ENCODE peak calls at places on chromosomes 3 and 15, in nine cellular contexts. I is lung, H is heart right ventricle, E is A673, N is left lung, Y is OCI-LY7, M is neural progenitor cell, S is sigmoid colon, A is BE2C. C is an unnamed sample. For H3K36me3 and H3K4me1, the result is how much of the 10 kb centered on the place peaks cover.

GRCh38 chr15:51075364-51075763 is 19.3 kb downstream of the TNFAIP8L3 start:
- DNase-seq in I (no peak), H (peak), E (no peak), N (no peak), Y (no peak), M (no peak), S (peak), A (no peak), C (peak)

GRCh38 chr3:136247436-136247835 is 2.7 kb upstream of the PCCB start:
- DNase-seq in I (no peak), H (no peak), E (no peak), N (no peak), Y (peak), M (no peak), S (no peak), A (no peak), C (no peak)

GRCh38 chr3:8490079-8490552 is 11.5 kb upstream of the LMCD1 start:
- DNase-seq in I (no peak), H (no peak), E (peak), N (no peak), Y (no peak), M (no peak), S (no peak), A (peak), C (no peak)

GRCh38 chr3:108554913-108555571 is 34.2 kb downstream of the CIP2A start:
- DNase-seq in I (no peak), H (no peak), E (no peak), N (no peak), Y (no peak), M (peak), S (no peak), A (no peak), C (no peak)

GRCh38 chr3:98556164-98557130 is 24.7 kb downstream of the GPR15 start:
- DNase-seq in I (no peak), H (no peak), E (no peak), N (no peak), Y (peak), M (no peak), S (no peak), A (no peak), C (no peak)

GRCh38 chr3:98705694-98706093 is 57.4 kb upstream of the ST3GAL6 start:
- DNase-seq in I (no peak), H (no peak), E (peak), N (no peak), Y (no peak), M (no peak), S (no peak), A (no peak), C (no peak)

GRCh38 chr3:152595975-152596832 is 238.7 kb upstream of the P2RY1 start:
- DNase-seq in I (peak), H (peak), E (peak), N (no peak), Y (peak), M (peak), S (peak), A (no peak), C (no peak)

GRCh38 chr15:40092416-40093223 is 16.1 kb downstream of the BMF start:
- DNase-seq in I (no peak), H (peak), E (peak), N (peak), Y (no peak), M (peak), S (peak), A (no peak), C (peak)

GRCh38 chr3:143203848-143204247 is 84.3 kb downstream of the CHST2 start:
- DNase-seq in I (no peak), H (no peak), E (no peak), N (no peak), Y (no peak), M (no peak), S (no peak), A (no peak), C (no peak)

GRCh38 chr3:142029791-142030190 is 119.6 kb downstream of the TFDP2 start:
- DNase-seq in I (no peak), H (no peak), E (no peak), N (no peak), Y (no peak), M (no peak), S (no peak), A (no peak), C (no peak)

GRCh38 chr3:191307341-191307740 is 21.9 kb upstream of the CCDC50 start:
- DNase-seq in I (no peak), H (no peak), E (no peak), N (no peak), Y (no peak), M (no peak), S (no peak), A (no peak), C (no peak)

GRCh38 chr3:126194713-126195305 is 14.4 kb upstream of the ALDH1L1 start:
- DNase-seq in I (no peak), H (no peak), E (peak), N (no peak), Y (peak), M (peak), S (no peak), A (no peak), C (no peak)

GRCh38 chr3:142723665-142723967 is 218 bp upstream of the TRPC1 start:
- DNase-seq in I (no peak), H (no peak), E (no peak), N (no peak), Y (no peak), M (no peak), S (no peak), A (no peak), C (no peak)

GRCh38 chr3:166510382-166510781 is 673.2 kb upstream of the BCHE start:
- DNase-seq in I (no peak), H (no peak), E (no peak), N (no peak), Y (no peak), M (peak), S (no peak), A (no peak), C (no peak)

GRCh38 chr15:88604381-88604951 is 16.7 kb upstream of the AEN start:
- DNase-seq in I (no peak), H (no peak), E (no peak), N (no peak), Y (no peak), M (peak), S (no peak), A (peak), C (no peak)

GRCh38 chr15:29854413-29854812 is 32.1 kb upstream of the TJP1 start:
- DNase-seq in I (no peak), H (no peak), E (no peak), N (no peak), Y (no peak), M (no peak), S (no peak), A (no peak), C (no peak)

GRCh38 chr3:99760602-99761001 is 57.1 kb upstream of the CMSS1 start:
- DNase-seq in I (no peak), H (no peak), E (no peak), N (no peak), Y (no peak), M (no peak), S (no peak), A (no peak), C (no peak)

GRCh38 chr3:194484614-194485013 is 2.2 kb downstream of the ATP13A3 start:
- DNase-seq in I (peak), H (no peak), E (no peak), N (no peak), Y (no peak), M (no peak), S (no peak), A (no peak), C (no peak)

GRCh38 chr15:45116006-45116481 is 1.9 kb downstream of the DUOXA2 start:
- DNase-seq in I (no peak), H (no peak), E (no peak), N (peak), Y (no peak), M (no peak), S (no peak), A (no peak), C (no peak)

GRCh38 chr3:13231781-13232515 is 158.7 kb upstream of the IQSEC1 start:
- DNase-seq in I (no peak), H (no peak), E (no peak), N (no peak), Y (no peak), M (no peak), S (no peak), A (no peak), C (no peak)

GRCh38 chr3:55169608-55170010 is 241.8 kb upstream of the LRTM1 start:
- DNase-seq in I (no peak), H (no peak), E (no peak), N (no peak), Y (no peak), M (no peak), S (no peak), A (no peak), C (no peak)

GRCh38 chr3:30516238-30516637 is 90.2 kb upstream of the TGFBR2 start:
- DNase-seq in I (no peak), H (no peak), E (no peak), N (no peak), Y (no peak), M (no peak), S (no peak), A (no peak), C (no peak)

GRCh38 chr3:81910244-81910852 is 148.9 kb upstream of the GBE1 start:
- DNase-seq in I (no peak), H (peak), E (peak), N (no peak), Y (peak), M (peak), S (no peak), A (peak), C (no peak)

GRCh38 chr3:149608987-149609386 is 48.8 kb downstream of the WWTR1 start:
- DNase-seq in I (no peak), H (no peak), E (no peak), N (no peak), Y (no peak), M (no peak), S (no peak), A (no peak), C (no peak)

GRCh38 chr3:149610351-149611105 is 47.3 kb downstream of the WWTR1 start:
- DNase-seq in I (no peak), H (no peak), E (no peak), N (no peak), Y (no peak), M (no peak), S (peak), A (no peak), C (peak)

GRCh38 chr3:149612456-149612855 is 45.4 kb downstream of the WWTR1 start:
- DNase-seq in I (no peak), H (no peak), E (no peak), N (no peak), Y (no peak), M (no peak), S (no peak), A (no peak), C (no peak)

GRCh38 chr3:149609595-149609994 is 48.2 kb downstream of the WWTR1 start:
- DNase-seq in I (no peak), H (no peak), E (no peak), N (no peak), Y (no peak), M (no peak), S (no peak), A (no peak), C (no peak)

GRCh38 chr3:149611149-149611548 is 46.7 kb downstream of the WWTR1 start:
- DNase-seq in I (no peak), H (no peak), E (no peak), N (no peak), Y (no peak), M (no peak), S (no peak), A (no peak), C (no peak)
- H3K36me3 ChIP-seq in I (under half), H (under half), E (under half), N (under half), Y (under half), M (under half), S (under half), A (under half), C (under half)

GRCh38 chr3:46811615-46812236 is 51.5 kb downstream of the MYL3 start:
- DNase-seq in I (no peak), H (no peak), E (no peak), N (peak), Y (no peak), M (peak), S (no peak), A (no peak), C (no peak)
- H3K4me1 ChIP-seq in I (under half), H (under half), E (under half), N (under half), Y (under half), M (under half), S (under half), A (under half), C (under half)

DNA sequence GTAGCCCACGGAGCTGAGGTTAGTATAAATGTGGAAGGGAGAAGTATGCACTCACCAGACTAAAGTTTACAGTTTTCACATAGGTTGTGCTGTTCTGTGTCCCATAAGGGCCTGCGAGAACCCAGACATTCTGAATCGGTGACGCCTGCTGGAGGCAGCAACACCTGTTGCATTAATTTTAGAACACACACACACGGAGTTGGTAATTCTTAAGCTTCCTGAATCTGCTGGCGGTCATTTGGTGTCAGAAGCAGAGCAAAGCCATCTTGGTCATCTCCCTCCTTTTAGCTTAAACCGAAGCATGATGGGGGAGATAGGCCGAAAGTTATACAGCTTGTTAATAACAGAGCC is 41.1 kb upstream of the AP3B2 start:
- DNase-seq in I (no peak), H (no peak), E (no peak), N (no peak), Y (peak), M (no peak), S (no peak), A (no peak), C (no peak)
- TF ChIP-seq CTCF in I (no peak), H (no peak), E (no peak), N (no peak), Y (peak), M (no peak), S (no peak), A (no peak), C (no peak)

GRCh38 chr3:195876297-195877031 is 31.9 kb downstream of the TNK2 start:
- DNase-seq in I (peak), H (no peak), E (no peak), N (peak), Y (no peak), M (no peak), S (no peak), A (peak), C (no peak)
- H3K36me3 ChIP-seq in I (under half), H (under half), E (under half), N (half or more), Y (under half), M (under half), S (under half), A (under half), C (under half)

GRCh38 chr15:78177447-78177873 is 28.3 kb downstream of the IDH3A start:
- DNase-seq in I (no peak), H (peak), E (peak), N (no peak), Y (peak), M (peak), S (no peak), A (peak), C (peak)
- H3K4me1 ChIP-seq in I (under half), H (under half), E (under half), N (under half), Y (under half), M (under half), S (under half), A (under half), C (under half)

GRCh38 chr3:112654979-112655378 is 14.0 kb upstream of the CCDC80 start:
- DNase-seq in I (no peak), H (no peak), E (no peak), N (no peak), Y (no peak), M (no peak), S (no peak), A (no peak), C (no peak)

GRCh38 chr3:112653881-112654300 is 12.9 kb upstream of the CCDC80 start:
- DNase-seq in I (peak), H (peak), E (no peak), N (no peak), Y (no peak), M (no peak), S (peak), A (no peak), C (peak)

GRCh38 chr3:112651516-112651915 is 10.6 kb upstream of the CCDC80 start:
- DNase-seq in I (no peak), H (no peak), E (no peak), N (no peak), Y (no peak), M (no peak), S (no peak), A (no peak), C (no peak)

GRCh38 chr3:112654492-112654891 is 13.5 kb upstream of the CCDC80 start:
- DNase-seq in I (no peak), H (no peak), E (no peak), N (no peak), Y (no peak), M (no peak), S (no peak), A (no peak), C (no peak)

DNA sequence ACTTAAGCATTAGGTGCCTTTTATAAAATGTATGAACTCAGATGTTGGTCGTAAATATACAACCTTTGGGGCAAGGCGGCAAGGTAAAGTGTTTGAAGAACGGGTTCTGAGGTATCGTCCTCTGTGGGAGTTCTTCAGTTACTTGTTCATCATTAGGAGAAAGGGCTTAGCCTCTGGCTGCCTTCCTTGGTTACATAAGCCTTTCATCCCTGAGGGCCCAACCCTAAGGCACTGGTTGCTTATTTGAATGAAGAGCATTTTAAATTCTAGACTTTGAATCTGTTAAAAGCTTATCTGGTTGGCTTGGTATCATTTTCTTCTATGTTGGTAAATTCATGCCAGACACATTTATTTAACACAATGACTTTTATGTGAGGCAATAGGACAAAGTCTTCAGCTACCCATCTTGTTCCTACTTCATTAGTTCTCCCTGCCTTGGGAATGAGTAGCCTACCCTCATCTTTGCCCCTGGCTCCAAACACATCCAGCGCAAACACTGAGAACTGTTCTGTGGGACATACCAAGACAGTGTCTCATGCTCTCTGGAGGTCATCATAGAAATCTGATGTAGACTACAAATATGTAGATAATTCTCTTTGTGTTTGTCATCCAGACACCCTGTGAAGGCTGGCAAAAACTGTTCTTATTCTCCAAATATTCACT is 12.4 kb upstream of the CCDC80 start:
- DNase-seq in I (no peak), H (peak), E (no peak), N (no peak), Y (no peak), M (no peak), S (peak), A (no peak), C (no peak)
- TF ChIP-seq CTCF in I (no peak), H (no peak), E (no peak), N (no peak), Y (no peak), M (no peak), S (no peak), A (no peak), C (no peak)

DNA sequence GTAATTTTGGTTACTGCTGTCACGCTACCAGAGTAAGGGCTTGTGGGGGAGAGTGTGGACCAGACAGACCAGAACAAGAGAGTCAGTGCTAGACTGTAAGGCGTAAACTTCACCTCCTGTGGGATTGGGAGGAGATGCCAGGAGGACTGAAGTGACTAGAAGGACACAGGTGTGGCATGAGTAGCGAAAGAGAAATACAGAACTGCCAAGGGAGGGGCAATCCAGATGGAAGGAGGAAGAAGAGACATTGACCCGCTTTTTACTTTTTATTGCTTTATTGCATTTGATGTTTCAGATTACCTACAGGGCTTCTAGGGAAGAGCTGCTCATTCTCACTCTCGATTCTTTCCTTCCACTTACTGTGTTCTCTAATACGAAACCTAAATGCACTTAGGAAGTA is 2.1 kb downstream of the POGLUT1 start:
- DNase-seq in I (no peak), H (no peak), E (no peak), N (no peak), Y (no peak), M (no peak), S (no peak), A (no peak), C (no peak)
- H3K36me3 ChIP-seq in I (under half), H (under half), E (under half), N (under half), Y (under half), M (under half), S (under half), A (under half), C (under half)

GRCh38 chr3:24522155-24522579 is 27.5 kb upstream of the THRB start:
- DNase-seq in I (no peak), H (peak), E (no peak), N (no peak), Y (no peak), M (peak), S (no peak), A (peak), C (no peak)
- H3K4me1 ChIP-seq in I (under half), H (under half), E (under half), N (under half), Y (under half), M (under half), S (under half), A (under half), C (under half)

DNA sequence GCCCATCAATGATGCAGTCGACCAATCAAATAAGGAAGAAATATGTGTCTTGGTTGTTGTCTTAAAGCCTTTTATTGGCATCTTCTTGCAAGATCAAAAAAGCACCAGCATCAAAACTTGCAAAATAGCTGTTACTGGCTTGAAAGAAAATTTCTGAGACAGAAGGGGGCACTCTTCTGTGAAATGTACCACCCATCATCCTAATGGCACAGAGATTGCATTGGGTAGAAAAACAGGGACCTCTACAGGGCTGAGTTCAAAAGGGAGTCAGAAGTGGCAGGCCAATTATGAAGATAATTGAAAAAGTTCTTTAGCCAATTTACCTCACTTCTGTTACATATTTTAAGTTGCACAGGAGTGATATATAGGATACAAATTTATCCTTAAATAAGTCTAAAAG is 122.3 kb upstream of the GPR149 start:
- DNase-seq in I (no peak), H (no peak), E (peak), N (no peak), Y (peak), M (peak), S (no peak), A (no peak), C (no peak)
- TF ChIP-seq CTCF in I (no peak), H (no peak), E (peak), N (no peak), Y (peak), M (peak), S (no peak), A (no peak), C (no peak)